ENCODE peak calls at places on chromosomes 12 and 14, in six cellular contexts. E is heart right ventricle, G is neural progenitor cell, L is ovary, M is HepG2, Y is mammary epithelial cell. D is an unnamed sample.

GRCh38 chr12:388547-389137 is 478 bp downstream of the KDM5A start:
- DNase-seq in E (peak; percentile 34), G (peak; percentile 74), L (no peak), M (no peak), Y (peak; percentile 39), D (no peak)

GRCh38 chr12:55842681-55843429 is at the start of gene MMP19:
- DNase-seq in E (no peak), G (no peak), L (peak; percentile 47), M (peak; percentile 46), Y (peak; percentile 56), D (no peak)

GRCh38 chr14:26621807-26622560 is 24.2 kb upstream of the NOVA1 start:
- DNase-seq in E (no peak), G (peak; percentile 71), L (no peak), M (no peak), Y (no peak), D (no peak)

GRCh38 chr12:76033116-76034001 is 1.8 kb upstream of the PHLDA1 start:
- DNase-seq in E (no peak), G (peak; percentile 16), L (no peak), M (no peak), Y (peak; percentile 20), D (no peak)

GRCh38 chr12:64400041-64400440 is 4.2 kb upstream of the XPOT start:
- DNase-seq in E (no peak), G (peak; percentile 26), L (no peak), M (no peak), Y (peak; percentile 53), D (no peak)

GRCh38 chr12:58416211-58416610 is 474.8 kb downstream of the ATP23 start:
- DNase-seq in E (no peak), G (no peak), L (no peak), M (no peak), Y (peak; percentile 57), D (no peak)

GRCh38 chr14:45990252-45990651 is 661.3 kb downstream of the RPL10L start:
- DNase-seq in E (no peak), G (no peak), L (no peak), M (no peak), Y (no peak), D (no peak)

GRCh38 chr12:52672321-52672933 is 7.8 kb downstream of the KRT1 start:
- DNase-seq in E (no peak), G (no peak), L (no peak), M (peak; percentile 17), Y (peak; percentile 94), D (no peak)

GRCh38 chr12:38985961-38986360 is 80.6 kb upstream of the CPNE8 start:
- DNase-seq in E (no peak), G (no peak), L (no peak), M (no peak), Y (no peak), D (no peak)

GRCh38 chr12:58961906-58962305 is 41.6 kb upstream of the LRIG3 start:
- DNase-seq in E (no peak), G (no peak), L (no peak), M (no peak), Y (no peak), D (no peak)

GRCh38 chr14:96097752-96098151 is 58.6 kb downstream of the C14orf132 start:
- DNase-seq in E (no peak), G (no peak), L (no peak), M (peak; percentile 22), Y (no peak), D (no peak)

GRCh38 chr12:4859478-4860210 is 50.1 kb upstream of the KCNA1 start:
- DNase-seq in E (no peak), G (no peak), L (no peak), M (no peak), Y (no peak), D (no peak)

GRCh38 chr12:98635657-98636323 is 8.8 kb downstream of the IKBIP start:
- DNase-seq in E (no peak), G (no peak), L (no peak), M (peak; percentile 20), Y (peak; percentile 79), D (no peak)

GRCh38 chr12:20946732-20947131 is 136.2 kb downstream of the SLCO1B3 start:
- DNase-seq in E (no peak), G (peak; percentile 69), L (no peak), M (peak; percentile 1), Y (no peak), D (no peak)

GRCh38 chr12:93541578-93542217 is 30.8 kb upstream of the SOCS2 start:
- DNase-seq in E (no peak), G (no peak), L (no peak), M (peak; percentile 33), Y (no peak), D (no peak)

GRCh38 chr12:125163148-125163547 is 97.9 kb downstream of the AACS start:
- DNase-seq in E (no peak), G (no peak), L (no peak), M (no peak), Y (no peak), D (no peak)

GRCh38 chr12:11152725-11153124 is 18.3 kb upstream of the SMIM10L1 start:
- DNase-seq in E (no peak), G (no peak), L (no peak), M (no peak), Y (no peak), D (no peak)

GRCh38 chr14:96085369-96085768 is 46.2 kb downstream of the C14orf132 start:
- DNase-seq in E (no peak), G (no peak), L (no peak), M (no peak), Y (peak; percentile 23), D (no peak)

GRCh38 chr14:37114039-37114438 is 58.4 kb downstream of the SLC25A21 start:
- DNase-seq in E (no peak), G (no peak), L (no peak), M (no peak), Y (peak; percentile 74), D (no peak)

GRCh38 chr12:76201316-76201715 is 116.8 kb upstream of the NAP1L1 start:
- DNase-seq in E (no peak), G (no peak), L (no peak), M (no peak), Y (no peak), D (no peak)

GRCh38 chr14:51167587-51168219 is 72.3 kb upstream of the TMX1 start:
- DNase-seq in E (no peak), G (no peak), L (no peak), M (no peak), Y (no peak), D (no peak)

GRCh38 chr12:8996682-8997405 is 7.5 kb downstream of the KLRG1 start:
- DNase-seq in E (no peak), G (no peak), L (no peak), M (no peak), Y (peak; percentile 46), D (no peak)

GRCh38 chr14:73732006-73732405 is 17.8 kb upstream of the PNMA1 start:
- DNase-seq in E (no peak), G (no peak), L (peak; percentile 3), M (no peak), Y (no peak), D (no peak)

GRCh38 chr12:131619736-131620506 is 91.0 kb upstream of the SFSWAP start:
- DNase-seq in E (no peak), G (no peak), L (no peak), M (no peak), Y (no peak), D (no peak)

GRCh38 chr14:22427771-22428228 is 161.2 kb downstream of the DAD1 start:
- DNase-seq in E (no peak), G (peak; percentile 17), L (no peak), M (peak; percentile 81), Y (peak; percentile 46), D (no peak)

GRCh38 chr14:69374235-69374634 is 23.9 kb downstream of the ERH start:
- DNase-seq in E (no peak), G (no peak), L (no peak), M (no peak), Y (no peak), D (no peak)

GRCh38 chr14:95786566-95786965 is 72.6 kb upstream of the TCL1A start:
- DNase-seq in E (no peak), G (no peak), L (no peak), M (no peak), Y (no peak), D (no peak)

GRCh38 chr14:31619440-31619839 is 58.2 kb downstream of the NUBPL start:
- DNase-seq in E (no peak), G (no peak), L (no peak), M (no peak), Y (no peak), D (no peak)

GRCh38 chr12:22624573-22624907 is 431 bp upstream of the ETNK1 start:
- DNase-seq in E (no peak), G (no peak), L (no peak), M (no peak), Y (no peak), D (peak; percentile 41)
- H3K27ac ChIP-seq in E (peak overlapping the region; percentile 98), G (no peak overlapping the region), L (peak overlapping the region; percentile 94), M (peak overlapping the region; percentile 94), Y (peak overlapping the region; percentile 99), D (peak overlapping the region; percentile 95)

GRCh38 chr14:65103150-65103760 is 938 bp upstream of the MAX start:
- DNase-seq in E (no peak), G (peak; percentile 47), L (no peak), M (peak; percentile 24), Y (no peak), D (no peak)
- H3K27ac ChIP-seq in E (peak overlapping the region; percentile 59), G (no peak overlapping the region), L (no peak overlapping the region), M (peak overlapping the region; percentile 55), Y (no peak overlapping the region), D (peak overlapping the region; percentile 69)

GRCh38 chr12:104456417-104456949 is at the start of gene CHST11:
- DNase-seq in E (peak; percentile 87), G (peak; percentile 98), L (peak; percentile 79), M (no peak), Y (peak; percentile 82), D (peak; percentile 17)
- H3K27ac ChIP-seq in E (peak within 1 kb of the TSS; percentile 87), G (peak within 1 kb of the TSS; percentile 3), L (peak within 1 kb of the TSS; percentile 57), M (no peak within 1 kb of the TSS), Y (peak within 1 kb of the TSS; percentile 60), D (peak within 1 kb of the TSS; percentile 72)

DNA sequence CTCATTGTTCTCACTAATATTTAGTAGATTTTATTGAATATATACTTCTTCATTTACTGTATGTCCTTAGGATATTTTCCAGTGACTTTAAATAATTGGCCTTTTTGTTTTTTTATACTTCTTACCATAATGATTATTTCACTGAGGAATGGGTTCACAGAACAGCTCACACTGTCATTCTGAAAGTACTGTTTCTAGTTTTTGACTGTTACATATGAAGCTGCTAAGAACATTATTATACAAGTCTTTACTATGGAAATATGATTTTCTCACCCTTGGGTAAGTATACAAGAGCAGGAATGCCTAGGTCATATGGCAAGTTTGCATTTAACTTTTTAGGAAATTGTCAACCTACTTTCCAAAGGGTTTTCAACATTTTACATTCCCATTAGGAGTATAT is 343.1 kb downstream of the CCER1 start:
- DNase-seq in E (no peak), G (no peak), L (no peak), M (no peak), Y (no peak), D (no peak)
- H3K27ac ChIP-seq in E (no peak overlapping the region), G (no peak overlapping the region), L (no peak overlapping the region), M (no peak overlapping the region), Y (no peak overlapping the region), D (no peak overlapping the region)

D was measured in substantia nigra.